ENCODE peak calls at places on chromosomes 4 and X, in ten cellular contexts. One of them, this sample, is unnamed. For H3K4me1, the result is how much of the 10 kb centered on the place peaks cover.

GRCh38 chr4:26028793-26029511 is 114.9 kb downstream of the SMIM20 start:
- DNase-seq in neuronal stem cell: peak
- DNase-seq in SJSA1: no peak
- DNase-seq in PC-3: no peak
- DNase-seq in left lung: peak
- DNase-seq in ovary: peak
- DNase-seq in pancreas: peak
- DNase-seq in lower lobe of right lung: peak
- DNase-seq in heart right ventricle: peak
- DNase-seq in mucosa of descending colon: peak
- DNase-seq in this sample: no peak

GRCh38 chrX:83511208-83511607 is 3.1 kb downstream of the POU3F4 start:
- DNase-seq in neuronal stem cell: no peak
- DNase-seq in SJSA1: no peak
- DNase-seq in PC-3: no peak
- DNase-seq in left lung: no peak
- DNase-seq in ovary: no peak
- DNase-seq in pancreas: no peak
- DNase-seq in lower lobe of right lung: no peak
- DNase-seq in heart right ventricle: no peak
- DNase-seq in mucosa of descending colon: no peak
- DNase-seq in this sample: no peak

GRCh38 chr4:76061977-76062376 is 12.5 kb upstream of the ART3 start:
- DNase-seq in neuronal stem cell: no peak
- DNase-seq in SJSA1: no peak
- DNase-seq in PC-3: no peak
- DNase-seq in left lung: no peak
- DNase-seq in ovary: no peak
- DNase-seq in pancreas: no peak
- DNase-seq in lower lobe of right lung: no peak
- DNase-seq in heart right ventricle: no peak
- DNase-seq in mucosa of descending colon: no peak
- DNase-seq in this sample: no peak

GRCh38 chrX:18012974-18013373 is 151.9 kb upstream of the RAI2 start:
- DNase-seq in neuronal stem cell: no peak
- DNase-seq in SJSA1: no peak
- DNase-seq in PC-3: no peak
- DNase-seq in left lung: no peak
- DNase-seq in ovary: no peak
- DNase-seq in pancreas: no peak
- DNase-seq in lower lobe of right lung: no peak
- DNase-seq in heart right ventricle: no peak
- DNase-seq in mucosa of descending colon: no peak
- DNase-seq in this sample: no peak

GRCh38 chr4:2712261-2712842 is 43.8 kb downstream of the TNIP2 start:
- DNase-seq in neuronal stem cell: no peak
- DNase-seq in SJSA1: no peak
- DNase-seq in PC-3: no peak
- DNase-seq in left lung: no peak
- DNase-seq in ovary: no peak
- DNase-seq in pancreas: no peak
- DNase-seq in lower lobe of right lung: no peak
- DNase-seq in heart right ventricle: no peak
- DNase-seq in mucosa of descending colon: no peak
- DNase-seq in this sample: no peak

GRCh38 chr4:154137320-154137905 is 348.5 kb upstream of the SFRP2 start:
- DNase-seq in neuronal stem cell: no peak
- DNase-seq in SJSA1: no peak
- DNase-seq in PC-3: no peak
- DNase-seq in left lung: no peak
- DNase-seq in ovary: no peak
- DNase-seq in pancreas: no peak
- DNase-seq in lower lobe of right lung: no peak
- DNase-seq in heart right ventricle: no peak
- DNase-seq in mucosa of descending colon: no peak
- DNase-seq in this sample: no peak

GRCh38 chrX:57929373-57929772 is 19.1 kb upstream of the ZXDA start:
- DNase-seq in neuronal stem cell: no peak
- DNase-seq in SJSA1: no peak
- DNase-seq in PC-3: peak
- DNase-seq in left lung: no peak
- DNase-seq in ovary: no peak
- DNase-seq in pancreas: no peak
- DNase-seq in lower lobe of right lung: no peak
- DNase-seq in heart right ventricle: no peak
- DNase-seq in mucosa of descending colon: no peak
- DNase-seq in this sample: no peak

GRCh38 chr4:122453384-122454000 is 3.0 kb downstream of the IL2 start:
- DNase-seq in neuronal stem cell: no peak
- DNase-seq in SJSA1: no peak
- DNase-seq in PC-3: no peak
- DNase-seq in left lung: no peak
- DNase-seq in ovary: no peak
- DNase-seq in pancreas: no peak
- DNase-seq in lower lobe of right lung: no peak
- DNase-seq in heart right ventricle: no peak
- DNase-seq in mucosa of descending colon: no peak
- DNase-seq in this sample: no peak

GRCh38 chrX:112865464-112866025 is 24.9 kb upstream of the AMOT start:
- DNase-seq in neuronal stem cell: no peak
- DNase-seq in SJSA1: no peak
- DNase-seq in PC-3: no peak
- DNase-seq in left lung: no peak
- DNase-seq in ovary: no peak
- DNase-seq in pancreas: no peak
- DNase-seq in lower lobe of right lung: no peak
- DNase-seq in heart right ventricle: no peak
- DNase-seq in mucosa of descending colon: no peak
- DNase-seq in this sample: no peak

GRCh38 chr4:70946944-70947343 is 44.8 kb downstream of the MOB1B start:
- DNase-seq in neuronal stem cell: no peak
- DNase-seq in SJSA1: no peak
- DNase-seq in PC-3: no peak
- DNase-seq in left lung: no peak
- DNase-seq in ovary: no peak
- DNase-seq in pancreas: no peak
- DNase-seq in lower lobe of right lung: no peak
- DNase-seq in heart right ventricle: no peak
- DNase-seq in mucosa of descending colon: no peak
- DNase-seq in this sample: no peak
- H3K4me1 ChIP-seq in neuronal stem cell: under half
- H3K4me1 ChIP-seq in SJSA1: under half
- H3K4me1 ChIP-seq in PC-3: under half
- H3K4me1 ChIP-seq in left lung: under half
- H3K4me1 ChIP-seq in ovary: under half
- H3K4me1 ChIP-seq in pancreas: under half
- H3K4me1 ChIP-seq in lower lobe of right lung: under half
- H3K4me1 ChIP-seq in heart right ventricle: under half
- H3K4me1 ChIP-seq in mucosa of descending colon: under half
- H3K4me1 ChIP-seq in this sample: under half

GRCh38 chr4:930827-931193 is 1.3 kb downstream of the GAK start:
- DNase-seq in neuronal stem cell: no peak
- DNase-seq in SJSA1: peak
- DNase-seq in PC-3: peak
- DNase-seq in left lung: no peak
- DNase-seq in ovary: no peak
- DNase-seq in pancreas: no peak
- DNase-seq in lower lobe of right lung: no peak
- DNase-seq in heart right ventricle: no peak
- DNase-seq in mucosa of descending colon: no peak
- DNase-seq in this sample: no peak

GRCh38 chr4:931960-932712 is at the start of the genes GAK and TMEM175:
- DNase-seq in neuronal stem cell: peak
- DNase-seq in SJSA1: peak
- DNase-seq in PC-3: peak
- DNase-seq in left lung: peak
- DNase-seq in ovary: peak
- DNase-seq in pancreas: peak
- DNase-seq in lower lobe of right lung: peak
- DNase-seq in heart right ventricle: peak
- DNase-seq in mucosa of descending colon: peak
- DNase-seq in this sample: peak

GRCh38 chr4:931194-931959 is 739 bp downstream of the GAK start:
- DNase-seq in neuronal stem cell: no peak
- DNase-seq in SJSA1: peak
- DNase-seq in PC-3: no peak
- DNase-seq in left lung: no peak
- DNase-seq in ovary: no peak
- DNase-seq in pancreas: peak
- DNase-seq in lower lobe of right lung: no peak
- DNase-seq in heart right ventricle: no peak
- DNase-seq in mucosa of descending colon: peak
- DNase-seq in this sample: no peak

GRCh38 chr4:929096-929765 is 2.9 kb downstream of the GAK start:
- DNase-seq in neuronal stem cell: no peak
- DNase-seq in SJSA1: no peak
- DNase-seq in PC-3: no peak
- DNase-seq in left lung: no peak
- DNase-seq in ovary: no peak
- DNase-seq in pancreas: no peak
- DNase-seq in lower lobe of right lung: no peak
- DNase-seq in heart right ventricle: no peak
- DNase-seq in mucosa of descending colon: no peak
- DNase-seq in this sample: no peak

GRCh38 chr4:929970-930625 is 2.0 kb downstream of the GAK start:
- DNase-seq in neuronal stem cell: no peak
- DNase-seq in SJSA1: no peak
- DNase-seq in PC-3: peak
- DNase-seq in left lung: no peak
- DNase-seq in ovary: no peak
- DNase-seq in pancreas: no peak
- DNase-seq in lower lobe of right lung: no peak
- DNase-seq in heart right ventricle: no peak
- DNase-seq in mucosa of descending colon: no peak
- DNase-seq in this sample: no peak
- H3K4me1 ChIP-seq in neuronal stem cell: under half
- H3K4me1 ChIP-seq in SJSA1: under half
- H3K4me1 ChIP-seq in PC-3: under half
- H3K4me1 ChIP-seq in left lung: under half
- H3K4me1 ChIP-seq in ovary: under half
- H3K4me1 ChIP-seq in pancreas: under half
- H3K4me1 ChIP-seq in lower lobe of right lung: under half
- H3K4me1 ChIP-seq in heart right ventricle: half or more
- H3K4me1 ChIP-seq in mucosa of descending colon: under half
- H3K4me1 ChIP-seq in this sample: under half

GRCh38 chrX:101237041-101237440 is 17.5 kb downstream of the DRP2 start:
- DNase-seq in neuronal stem cell: no peak
- DNase-seq in SJSA1: no peak
- DNase-seq in PC-3: no peak
- DNase-seq in left lung: no peak
- DNase-seq in ovary: no peak
- DNase-seq in pancreas: no peak
- DNase-seq in lower lobe of right lung: no peak
- DNase-seq in heart right ventricle: no peak
- DNase-seq in mucosa of descending colon: no peak
- DNase-seq in this sample: no peak
- H3K4me1 ChIP-seq in neuronal stem cell: under half
- H3K4me1 ChIP-seq in SJSA1: under half
- H3K4me1 ChIP-seq in PC-3: under half
- H3K4me1 ChIP-seq in left lung: under half
- H3K4me1 ChIP-seq in ovary: under half
- H3K4me1 ChIP-seq in pancreas: under half
- H3K4me1 ChIP-seq in lower lobe of right lung: under half
- H3K4me1 ChIP-seq in heart right ventricle: under half
- H3K4me1 ChIP-seq in mucosa of descending colon: under half
- H3K4me1 ChIP-seq in this sample: under half

DNA sequence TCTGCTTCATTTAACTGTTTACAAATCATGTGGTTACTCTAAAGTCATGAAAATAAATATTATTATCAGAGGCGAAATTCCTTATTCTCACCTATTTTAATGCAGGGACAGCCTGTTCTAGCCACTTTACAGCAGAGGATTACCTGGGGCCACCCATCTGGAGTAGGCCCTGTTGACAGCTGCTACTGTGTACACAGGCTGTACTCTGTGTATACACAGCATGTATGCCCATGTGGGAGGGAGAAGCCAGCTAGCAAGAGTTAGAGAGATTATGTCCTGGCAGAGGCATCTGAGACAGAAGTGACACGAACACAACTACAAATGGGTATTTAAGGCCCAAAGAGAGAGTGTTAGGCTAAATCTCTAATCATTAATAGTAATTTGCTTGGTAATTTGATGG is 62.1 kb downstream of the GPRIN3 start:
- DNase-seq in neuronal stem cell: no peak
- DNase-seq in SJSA1: no peak
- DNase-seq in PC-3: no peak
- DNase-seq in left lung: no peak
- DNase-seq in ovary: no peak
- DNase-seq in pancreas: peak
- DNase-seq in lower lobe of right lung: no peak
- DNase-seq in heart right ventricle: no peak
- DNase-seq in mucosa of descending colon: no peak
- DNase-seq in this sample: no peak
- H3K4me1 ChIP-seq in neuronal stem cell: under half
- H3K4me1 ChIP-seq in SJSA1: under half
- H3K4me1 ChIP-seq in PC-3: under half
- H3K4me1 ChIP-seq in left lung: under half
- H3K4me1 ChIP-seq in ovary: under half
- H3K4me1 ChIP-seq in pancreas: under half
- H3K4me1 ChIP-seq in lower lobe of right lung: under half
- H3K4me1 ChIP-seq in heart right ventricle: under half
- H3K4me1 ChIP-seq in mucosa of descending colon: under half
- H3K4me1 ChIP-seq in this sample: under half

GRCh38 chr4:77073981-77074865 is 1.6 kb downstream of the CCNI start:
- DNase-seq in neuronal stem cell: no peak
- DNase-seq in SJSA1: no peak
- DNase-seq in PC-3: no peak
- DNase-seq in left lung: no peak
- DNase-seq in ovary: no peak
- DNase-seq in pancreas: no peak
- DNase-seq in lower lobe of right lung: no peak
- DNase-seq in heart right ventricle: no peak
- DNase-seq in mucosa of descending colon: no peak
- DNase-seq in this sample: no peak

GRCh38 chr4:77074961-77075855 is 581 bp downstream of the CCNI start:
- DNase-seq in neuronal stem cell: peak
- DNase-seq in SJSA1: peak
- DNase-seq in PC-3: peak
- DNase-seq in left lung: peak
- DNase-seq in ovary: peak
- DNase-seq in pancreas: peak
- DNase-seq in lower lobe of right lung: peak
- DNase-seq in heart right ventricle: peak
- DNase-seq in mucosa of descending colon: peak
- DNase-seq in this sample: peak

GRCh38 chr4:77076889-77077635 is 1.3 kb upstream of the CCNI start:
- DNase-seq in neuronal stem cell: no peak
- DNase-seq in SJSA1: no peak
- DNase-seq in PC-3: no peak
- DNase-seq in left lung: no peak
- DNase-seq in ovary: no peak
- DNase-seq in pancreas: no peak
- DNase-seq in lower lobe of right lung: no peak
- DNase-seq in heart right ventricle: no peak
- DNase-seq in mucosa of descending colon: no peak
- DNase-seq in this sample: no peak

GRCh38 chr4:77078401-77078800 is 2.6 kb upstream of the CCNI start:
- DNase-seq in neuronal stem cell: no peak
- DNase-seq in SJSA1: no peak
- DNase-seq in PC-3: no peak
- DNase-seq in left lung: no peak
- DNase-seq in ovary: no peak
- DNase-seq in pancreas: no peak
- DNase-seq in lower lobe of right lung: no peak
- DNase-seq in heart right ventricle: no peak
- DNase-seq in mucosa of descending colon: no peak
- DNase-seq in this sample: no peak

GRCh38 chr4:77075869-77076801 is at the start of gene CCNI:
- DNase-seq in neuronal stem cell: peak
- DNase-seq in SJSA1: peak
- DNase-seq in PC-3: peak
- DNase-seq in left lung: peak
- DNase-seq in ovary: peak
- DNase-seq in pancreas: peak
- DNase-seq in lower lobe of right lung: peak
- DNase-seq in heart right ventricle: peak
- DNase-seq in mucosa of descending colon: peak
- DNase-seq in this sample: peak
- H3K4me1 ChIP-seq in neuronal stem cell: under half
- H3K4me1 ChIP-seq in SJSA1: under half
- H3K4me1 ChIP-seq in PC-3: under half
- H3K4me1 ChIP-seq in left lung: under half
- H3K4me1 ChIP-seq in ovary: under half
- H3K4me1 ChIP-seq in pancreas: under half
- H3K4me1 ChIP-seq in lower lobe of right lung: under half
- H3K4me1 ChIP-seq in heart right ventricle: half or more
- H3K4me1 ChIP-seq in mucosa of descending colon: under half
- H3K4me1 ChIP-seq in this sample: under half